ENCODE peak calls at places on chromosome X, in five cellular contexts. N is H1, R is K562, B is HCT116, H is GM12878. D is an unnamed sample.

GRCh38 chrX:105744946-105745345 is 77.4 kb upstream of the NRK start:
- DNase-seq in H (no peak), B (no peak), R (no peak), N (no peak), D (no peak)

GRCh38 chrX:19382500-19383145 is 38.9 kb downstream of the PDHA1 start:
- DNase-seq in H (no peak), B (peak; percentile 15), R (peak; percentile 42), N (peak; percentile 77), D (peak; percentile 14)

GRCh38 chrX:96564595-96564994 is 120.0 kb upstream of the DIAPH2 start:
- DNase-seq in N (no peak), B (no peak), R (no peak), H (no peak), D (no peak)

GRCh38 chrX:13263560-13264251 is 56.1 kb downstream of the ATXN3L start:
- DNase-seq in H (peak; percentile 66), B (no peak), N (no peak), R (no peak), D (no peak)

GRCh38 chrX:12080265-12080664 is 58.0 kb upstream of the FRMPD4 start:
- DNase-seq in H (no peak), R (peak; percentile 8), N (no peak), B (no peak), D (peak; percentile 2)

GRCh38 chrX:40095588-40096394 is 2.0 kb downstream of the BCOR start:
- DNase-seq in H (no peak), R (no peak), N (no peak), B (no peak), D (no peak)

GRCh38 chrX:111868726-111869638 is 7.0 kb upstream of the TRPC5OS start:
- DNase-seq in H (peak; percentile 40), N (no peak), B (no peak), R (no peak), D (no peak)

GRCh38 chrX:152895724-152896420 is 2.0 kb upstream of the ZNF185 start:
- DNase-seq in N (no peak), B (peak; percentile 35), H (no peak), R (no peak), D (no peak)

GRCh38 chrX:47215291-47215900 is 3.1 kb upstream of the CDK16 start:
- DNase-seq in B (no peak), H (no peak), N (no peak), R (no peak), D (no peak)
- TF ChIP-seq SRF in B (no peak), H (no peak), N (no peak), R (no peak), D (no peak)

GRCh38 chrX:48971325-48972213 is at the start of gene KCND1:
- DNase-seq in H (no peak), R (peak; percentile 21), B (no peak), N (peak; percentile 71), D (no peak)
- TF ChIP-seq SRF in H (no peak), R (no peak), B (no peak), N (no peak), D (no peak)

GRCh38 chrX:104315555-104315954 is 60.8 kb upstream of the ESX1 start:
- DNase-seq in R (no peak), H (no peak), B (no peak), N (no peak), D (no peak)

GRCh38 chrX:104316739-104317138 is 62.0 kb upstream of the ESX1 start:
- DNase-seq in H (no peak), B (no peak), N (no peak), R (no peak), D (no peak)

GRCh38 chrX:104319346-104319745 is 64.6 kb upstream of the ESX1 start:
- DNase-seq in R (no peak), H (no peak), B (no peak), N (no peak), D (no peak)

GRCh38 chrX:104324461-104324860 is 69.7 kb upstream of the ESX1 start:
- DNase-seq in H (no peak), B (no peak), N (no peak), R (no peak), D (no peak)

GRCh38 chrX:104318330-104319009 is 63.7 kb upstream of the ESX1 start:
- DNase-seq in B (peak; percentile 43), H (no peak), N (no peak), R (no peak), D (peak; percentile 39)
- TF ChIP-seq SRF in B (no peak), H (no peak), N (no peak), R (no peak), D (no peak)

GRCh38 chrX:136872091-136872700 is 8.3 kb downstream of the RBMX start:
- DNase-seq in R (no peak), H (no peak), N (no peak), B (no peak), D (no peak)
- TF ChIP-seq SRF in R (no peak), H (no peak), N (no peak), B (no peak), D (no peak)

D was measured in HepG2.